ENCODE peak calls at places on chromosome 20, in ten cellular contexts. F, V, M, S, C, U, I, B, P and D are unnamed samples.

GRCh38 chr20:63830821-63831593 is at the start of gene ZBTB46:
- DNase-seq in V (peak; percentile 58), C (peak; percentile 64), M (peak; percentile 62), S (no peak), I (no peak), F (no peak), U (peak; percentile 79), P (peak; percentile 49), B (no peak), D (no peak)

GRCh38 chr20:9359561-9360308 is 154.7 kb upstream of the LAMP5 start:
- DNase-seq in P (peak; percentile 70), F (peak; percentile 77), C (peak; percentile 72), V (peak; percentile 50), M (peak; percentile 12), S (peak; percentile 58), U (peak; percentile 35), I (no peak), B (no peak), D (no peak)

GRCh38 chr20:57361517-57361916 is 10.5 kb downstream of the RAE1 start:
- DNase-seq in P (peak; percentile 87), S (no peak), B (no peak), C (no peak), V (no peak), M (no peak), F (no peak), I (no peak), U (no peak), D (no peak)

GRCh38 chr20:62517901-62518610 is 42.3 kb upstream of the GATA5 start:
- DNase-seq in F (no peak), S (no peak), U (no peak), M (no peak), P (no peak), C (no peak), V (no peak), B (no peak), I (no peak), D (no peak)

GRCh38 chr20:12882832-12883506 is 125.8 kb upstream of the SPTLC3 start:
- DNase-seq in B (no peak), U (no peak), P (peak; percentile 45), C (no peak), I (no peak), F (no peak), V (no peak), S (no peak), M (no peak), D (no peak)

GRCh38 chr20:31751126-31751525 is 12.0 kb downstream of the TPX2 start:
- DNase-seq in M (no peak), S (no peak), V (no peak), P (peak; percentile 97), B (no peak), I (no peak), F (no peak), C (no peak), U (no peak), D (no peak)

GRCh38 chr20:54028276-54029011 is 42.0 kb downstream of the BCAS1 start:
- DNase-seq in F (no peak), B (no peak), V (no peak), M (no peak), P (no peak), S (no peak), I (no peak), U (no peak), C (no peak), D (no peak)

GRCh38 chr20:63336232-63336752 is 24.9 kb downstream of the CHRNA4 start:
- DNase-seq in I (no peak), M (no peak), C (no peak), V (no peak), S (no peak), F (no peak), P (no peak), B (no peak), U (no peak), D (no peak)

GRCh38 chr20:34165246-34165645 is 53.2 kb upstream of the EIF2S2 start:
- DNase-seq in V (no peak), F (no peak), P (no peak), M (no peak), I (no peak), S (no peak), B (no peak), C (no peak), U (no peak), D (no peak)

GRCh38 chr20:48669946-48670630 is 157.7 kb downstream of the PREX1 start:
- DNase-seq in P (no peak), I (no peak), M (no peak), S (no peak), F (no peak), U (no peak), C (no peak), B (no peak), V (no peak), D (no peak)

GRCh38 chr20:59042151-59042795 is at the start of gene PRELID3B:
- DNase-seq in V (peak; percentile 31), I (peak; percentile 90), S (peak; percentile 50), P (no peak), F (peak; percentile 52), B (no peak), M (no peak), U (no peak), C (peak; percentile 68), D (no peak)
- TF ChIP-seq POLR2A in V (no peak), I (no peak), S (peak; percentile 51), P (no peak), F (peak; percentile 24), B (no peak), M (peak; percentile 48), U (no peak), C (peak; percentile 86), D (no peak)

GRCh38 chr20:44180814-44181213 is 6.2 kb downstream of the JPH2 start:
- DNase-seq in B (no peak), S (no peak), C (no peak), I (no peak), V (no peak), U (peak; percentile 80), P (peak; percentile 35), M (no peak), F (no peak), D (no peak)
- TF ChIP-seq POLR2A in B (no peak), S (no peak), C (no peak), I (no peak), V (no peak), U (no peak), P (no peak), M (no peak), F (no peak), D (no peak)

DNA sequence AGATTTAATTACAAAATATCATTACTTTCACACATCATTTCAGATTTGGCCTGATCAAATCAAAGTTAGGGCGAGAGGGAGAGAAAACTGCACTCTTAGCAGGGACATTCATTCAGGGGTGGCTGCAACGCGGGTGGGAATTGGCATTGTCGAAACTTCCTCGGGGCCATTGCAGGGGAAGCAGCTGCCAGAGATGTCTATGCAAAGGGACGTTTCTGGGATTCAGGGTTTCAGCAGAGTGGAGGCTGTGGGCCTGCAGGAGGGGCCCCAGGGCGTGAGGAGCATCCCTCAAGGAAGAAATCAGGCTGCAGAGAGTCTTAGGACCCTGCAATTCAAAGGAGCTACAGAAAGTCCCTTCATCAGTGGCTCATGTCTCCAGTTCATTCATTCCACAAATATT is 76.4 kb upstream of the TOP1 start:
- DNase-seq in F (no peak), V (no peak), I (peak; percentile 70), P (no peak), C (peak; percentile 17), U (no peak), S (no peak), B (no peak), M (no peak), D (peak; percentile 25)
- TF ChIP-seq POLR2A in F (no peak), V (no peak), I (no peak), P (no peak), C (no peak), U (no peak), S (no peak), B (no peak), M (no peak), D (no peak)

GRCh38 chr20:327946-328563 is 2.7 kb downstream of the SOX12 start:
- DNase-seq in U (peak; percentile 24), C (no peak), F (no peak), I (no peak), B (no peak), V (peak; percentile 17), S (no peak), P (peak; percentile 20), M (no peak), D (no peak)

GRCh38 chr20:329325-329695 is 4.0 kb downstream of the SOX12 start:
- DNase-seq in F (no peak), S (no peak), U (no peak), P (no peak), I (no peak), B (no peak), V (no peak), M (no peak), C (no peak), D (no peak)

GRCh38 chr20:329851-330232 is 4.5 kb downstream of the SOX12 start:
- DNase-seq in F (no peak), C (no peak), B (no peak), V (peak; percentile 34), I (no peak), P (no peak), U (no peak), S (no peak), M (no peak), D (no peak)

GRCh38 chr20:328596-329324 is 3.4 kb downstream of the SOX12 start:
- DNase-seq in P (no peak), F (no peak), V (peak; percentile 6), I (no peak), U (no peak), M (no peak), S (no peak), C (no peak), B (no peak), D (no peak)

GRCh38 chr20:330233-331149 is 5.1 kb downstream of the SOX12 start:
- DNase-seq in B (no peak), S (peak; percentile 68), U (peak; percentile 47), C (peak; percentile 77), V (peak; percentile 57), F (peak; percentile 79), M (peak; percentile 77), I (no peak), P (peak; percentile 66), D (no peak)
- TF ChIP-seq POLR2A in B (no peak), S (no peak), U (no peak), C (no peak), V (no peak), F (no peak), M (no peak), I (no peak), P (peak; percentile 27), D (no peak)